ENCODE peak calls at places on chromosomes 4 and X, in eight cellular contexts. One of them, this sample, is unnamed.

GRCh38 chrX:65920620-65921019 is 119.3 kb downstream of the VSIG4 start:
- DNase-seq in heart left ventricle: no peak
- DNase-seq in heart right ventricle: no peak
- DNase-seq in lower lobe of right lung: no peak
- DNase-seq in naive thymus-derived CD4-positive, alpha-beta T cell: no peak
- DNase-seq in CD8-positive, alpha-beta T cell: no peak
- DNase-seq in uterus: no peak
- DNase-seq in ascending aorta: no peak
- DNase-seq in this sample: no peak

GRCh38 chr4:15963001-15963451 is at the start of gene FGFBP2:
- DNase-seq in heart left ventricle: peak; percentile 50
- DNase-seq in heart right ventricle: peak; percentile 30
- DNase-seq in lower lobe of right lung: peak; percentile 59
- DNase-seq in naive thymus-derived CD4-positive, alpha-beta T cell: peak; percentile 57
- DNase-seq in CD8-positive, alpha-beta T cell: peak; percentile 56
- DNase-seq in uterus: no peak
- DNase-seq in ascending aorta: no peak
- DNase-seq in this sample: peak; percentile 85

GRCh38 chr4:173500841-173501591 is 29.0 kb downstream of the HAND2 start:
- DNase-seq in heart left ventricle: no peak
- DNase-seq in heart right ventricle: no peak
- DNase-seq in lower lobe of right lung: no peak
- DNase-seq in naive thymus-derived CD4-positive, alpha-beta T cell: no peak
- DNase-seq in CD8-positive, alpha-beta T cell: no peak
- DNase-seq in uterus: no peak
- DNase-seq in ascending aorta: no peak
- DNase-seq in this sample: no peak

GRCh38 chrX:12805333-12805732 is 14.1 kb downstream of the PRPS2 start:
- DNase-seq in heart left ventricle: no peak
- DNase-seq in heart right ventricle: no peak
- DNase-seq in lower lobe of right lung: no peak
- DNase-seq in naive thymus-derived CD4-positive, alpha-beta T cell: no peak
- DNase-seq in CD8-positive, alpha-beta T cell: no peak
- DNase-seq in uterus: no peak
- DNase-seq in ascending aorta: no peak
- DNase-seq in this sample: no peak

GRCh38 chr4:155543126-155543765 is 123.4 kb upstream of the GUCY1A1 start:
- DNase-seq in heart left ventricle: no peak
- DNase-seq in heart right ventricle: no peak
- DNase-seq in lower lobe of right lung: no peak
- DNase-seq in naive thymus-derived CD4-positive, alpha-beta T cell: no peak
- DNase-seq in CD8-positive, alpha-beta T cell: no peak
- DNase-seq in uterus: no peak
- DNase-seq in ascending aorta: no peak
- DNase-seq in this sample: no peak

GRCh38 chr4:15691346-15692140 is 9.9 kb downstream of the FAM200B start:
- DNase-seq in heart left ventricle: no peak
- DNase-seq in heart right ventricle: no peak
- DNase-seq in lower lobe of right lung: no peak
- DNase-seq in naive thymus-derived CD4-positive, alpha-beta T cell: no peak
- DNase-seq in CD8-positive, alpha-beta T cell: no peak
- DNase-seq in uterus: no peak
- DNase-seq in ascending aorta: no peak
- DNase-seq in this sample: no peak

GRCh38 chrX:10648608-10649007 is 28.2 kb upstream of the MID1 start:
- DNase-seq in heart left ventricle: no peak
- DNase-seq in heart right ventricle: no peak
- DNase-seq in lower lobe of right lung: no peak
- DNase-seq in naive thymus-derived CD4-positive, alpha-beta T cell: no peak
- DNase-seq in CD8-positive, alpha-beta T cell: no peak
- DNase-seq in uterus: no peak
- DNase-seq in ascending aorta: no peak
- DNase-seq in this sample: no peak

GRCh38 chr4:179867300-179867878 is 2375.8 kb upstream of the TENM3 start:
- DNase-seq in heart left ventricle: no peak
- DNase-seq in heart right ventricle: peak; percentile 5
- DNase-seq in lower lobe of right lung: peak; percentile 46
- DNase-seq in naive thymus-derived CD4-positive, alpha-beta T cell: peak; percentile 23
- DNase-seq in CD8-positive, alpha-beta T cell: no peak
- DNase-seq in uterus: no peak
- DNase-seq in ascending aorta: no peak
- DNase-seq in this sample: no peak

GRCh38 chr4:70895405-70895804 is 6.8 kb upstream of the MOB1B start:
- DNase-seq in heart left ventricle: peak; percentile 54
- DNase-seq in heart right ventricle: peak; percentile 42
- DNase-seq in lower lobe of right lung: no peak
- DNase-seq in naive thymus-derived CD4-positive, alpha-beta T cell: no peak
- DNase-seq in CD8-positive, alpha-beta T cell: no peak
- DNase-seq in uterus: no peak
- DNase-seq in ascending aorta: no peak
- DNase-seq in this sample: no peak

GRCh38 chr4:31156221-31156620 is 436.1 kb downstream of the PCDH7 start:
- DNase-seq in heart left ventricle: no peak
- DNase-seq in heart right ventricle: no peak
- DNase-seq in lower lobe of right lung: no peak
- DNase-seq in naive thymus-derived CD4-positive, alpha-beta T cell: no peak
- DNase-seq in CD8-positive, alpha-beta T cell: no peak
- DNase-seq in uterus: no peak
- DNase-seq in ascending aorta: no peak
- DNase-seq in this sample: no peak

GRCh38 chr4:86223472-86223871 is 136.4 kb downstream of the MAPK10 start:
- DNase-seq in heart left ventricle: no peak
- DNase-seq in heart right ventricle: no peak
- DNase-seq in lower lobe of right lung: no peak
- DNase-seq in naive thymus-derived CD4-positive, alpha-beta T cell: no peak
- DNase-seq in CD8-positive, alpha-beta T cell: no peak
- DNase-seq in uterus: no peak
- DNase-seq in ascending aorta: no peak
- DNase-seq in this sample: no peak

GRCh38 chrX:87900320-87900908 is 382.8 kb downstream of the KLHL4 start:
- DNase-seq in heart left ventricle: no peak
- DNase-seq in heart right ventricle: no peak
- DNase-seq in lower lobe of right lung: no peak
- DNase-seq in naive thymus-derived CD4-positive, alpha-beta T cell: no peak
- DNase-seq in CD8-positive, alpha-beta T cell: no peak
- DNase-seq in uterus: no peak
- DNase-seq in ascending aorta: no peak
- DNase-seq in this sample: no peak

GRCh38 chr4:56426273-56426672 is 9.1 kb downstream of the PPAT start:
- DNase-seq in heart left ventricle: no peak
- DNase-seq in heart right ventricle: no peak
- DNase-seq in lower lobe of right lung: no peak
- DNase-seq in naive thymus-derived CD4-positive, alpha-beta T cell: no peak
- DNase-seq in CD8-positive, alpha-beta T cell: no peak
- DNase-seq in uterus: no peak
- DNase-seq in ascending aorta: no peak
- DNase-seq in this sample: no peak

GRCh38 chr4:112093636-112094202 is 51.5 kb upstream of the FAM241A start:
- DNase-seq in heart left ventricle: no peak
- DNase-seq in heart right ventricle: no peak
- DNase-seq in lower lobe of right lung: no peak
- DNase-seq in naive thymus-derived CD4-positive, alpha-beta T cell: no peak
- DNase-seq in CD8-positive, alpha-beta T cell: no peak
- DNase-seq in uterus: no peak
- DNase-seq in ascending aorta: no peak
- DNase-seq in this sample: no peak

GRCh38 chr4:182699825-182700224 is 217.4 kb downstream of the DCTD start:
- DNase-seq in heart left ventricle: no peak
- DNase-seq in heart right ventricle: no peak
- DNase-seq in lower lobe of right lung: no peak
- DNase-seq in naive thymus-derived CD4-positive, alpha-beta T cell: no peak
- DNase-seq in CD8-positive, alpha-beta T cell: no peak
- DNase-seq in uterus: no peak
- DNase-seq in ascending aorta: no peak
- DNase-seq in this sample: no peak

GRCh38 chr4:41750158-41750623 is 1.7 kb upstream of the PHOX2B start:
- DNase-seq in heart left ventricle: no peak
- DNase-seq in heart right ventricle: no peak
- DNase-seq in lower lobe of right lung: no peak
- DNase-seq in naive thymus-derived CD4-positive, alpha-beta T cell: no peak
- DNase-seq in CD8-positive, alpha-beta T cell: no peak
- DNase-seq in uterus: no peak
- DNase-seq in ascending aorta: no peak
- DNase-seq in this sample: no peak

GRCh38 chr4:165418116-165418515 is 39.3 kb downstream of the CPE start:
- DNase-seq in heart left ventricle: no peak
- DNase-seq in heart right ventricle: no peak
- DNase-seq in lower lobe of right lung: no peak
- DNase-seq in naive thymus-derived CD4-positive, alpha-beta T cell: no peak
- DNase-seq in CD8-positive, alpha-beta T cell: no peak
- DNase-seq in uterus: no peak
- DNase-seq in ascending aorta: no peak
- DNase-seq in this sample: no peak

GRCh38 chr4:85084371-85085170 is 118.1 kb upstream of the WDFY3 start:
- DNase-seq in heart left ventricle: no peak
- DNase-seq in heart right ventricle: peak; percentile 55
- DNase-seq in lower lobe of right lung: no peak
- DNase-seq in naive thymus-derived CD4-positive, alpha-beta T cell: no peak
- DNase-seq in CD8-positive, alpha-beta T cell: no peak
- DNase-seq in uterus: no peak
- DNase-seq in ascending aorta: no peak
- DNase-seq in this sample: no peak

GRCh38 chr4:67522851-67523671 is 22.2 kb downstream of the CENPC start:
- DNase-seq in heart left ventricle: no peak
- DNase-seq in heart right ventricle: no peak
- DNase-seq in lower lobe of right lung: no peak
- DNase-seq in naive thymus-derived CD4-positive, alpha-beta T cell: no peak
- DNase-seq in CD8-positive, alpha-beta T cell: no peak
- DNase-seq in uterus: no peak
- DNase-seq in ascending aorta: no peak
- DNase-seq in this sample: no peak

DNA sequence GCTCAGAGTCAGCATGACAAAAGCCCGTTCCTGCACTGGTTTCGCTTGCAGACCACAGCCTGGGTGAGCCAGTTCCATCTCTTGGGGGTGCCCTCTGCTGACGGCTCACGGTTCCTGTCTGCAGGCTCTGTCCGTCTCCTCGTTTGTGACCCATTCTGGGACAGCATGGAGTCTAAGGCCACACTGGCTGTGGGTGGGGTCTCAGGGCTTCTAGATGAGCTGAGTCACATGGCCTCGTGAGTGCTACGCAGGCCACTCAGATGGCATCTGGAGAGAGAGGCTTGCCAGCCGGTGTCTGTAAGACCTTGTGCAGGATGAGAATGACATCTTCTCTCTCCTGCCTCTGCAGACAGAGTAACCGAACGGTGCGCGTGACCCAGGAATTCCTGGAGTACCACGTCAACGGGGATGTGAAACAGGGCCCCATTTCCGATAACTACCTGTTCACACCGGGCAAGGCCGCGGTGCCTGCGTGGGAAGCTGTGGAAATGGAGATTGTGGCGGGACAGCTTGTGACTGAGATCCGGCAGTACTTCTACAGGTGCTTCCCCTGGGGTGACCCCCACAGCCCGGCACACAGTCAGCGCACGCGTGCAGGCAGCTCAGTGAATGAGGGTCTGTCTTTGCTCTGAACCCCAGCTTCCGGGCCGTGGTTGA is 31.6 kb upstream of the MRFAP1 start:
- DNase-seq in heart left ventricle: no peak
- DNase-seq in heart right ventricle: peak; percentile 32
- DNase-seq in lower lobe of right lung: no peak
- DNase-seq in naive thymus-derived CD4-positive, alpha-beta T cell: no peak
- DNase-seq in CD8-positive, alpha-beta T cell: no peak
- DNase-seq in uterus: no peak
- DNase-seq in ascending aorta: no peak
- DNase-seq in this sample: no peak
- H3K36me3 ChIP-seq in heart left ventricle: peaks cover 61% of the 10 kb centered on the region
- H3K36me3 ChIP-seq in heart right ventricle: peaks cover 81% of the 10 kb centered on the region
- H3K36me3 ChIP-seq in lower lobe of right lung: peaks cover 84% of the 10 kb centered on the region
- H3K36me3 ChIP-seq in naive thymus-derived CD4-positive, alpha-beta T cell: no peaks in the 10 kb centered on the region
- H3K36me3 ChIP-seq in CD8-positive, alpha-beta T cell: peaks cover 52% of the 10 kb centered on the region
- H3K36me3 ChIP-seq in uterus: no peaks in the 10 kb centered on the region
- H3K36me3 ChIP-seq in ascending aorta: peaks cover 95% of the 10 kb centered on the region
- H3K36me3 ChIP-seq in this sample: peaks cover 100% of the 10 kb centered on the region

DNA sequence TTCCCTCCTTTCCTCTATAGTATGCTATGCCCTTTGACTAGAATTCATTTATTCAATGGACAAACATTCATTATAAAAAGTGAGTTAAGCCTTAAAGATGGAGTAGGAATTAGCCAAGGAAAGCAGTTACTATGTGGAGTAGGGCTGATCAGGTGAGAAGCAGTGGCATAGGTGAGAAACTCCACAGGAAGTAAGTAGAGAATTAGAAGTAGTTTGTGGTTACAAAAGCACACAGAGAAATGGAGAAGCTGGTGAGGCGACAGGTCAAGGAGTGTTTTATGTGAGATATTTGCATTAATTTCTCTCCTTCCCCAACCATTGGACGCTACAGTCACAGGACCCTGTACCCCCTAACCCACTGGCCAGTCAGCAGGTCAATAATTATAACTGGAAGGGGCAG is 30.6 kb downstream of the SETD7 start:
- DNase-seq in heart left ventricle: no peak
- DNase-seq in heart right ventricle: no peak
- DNase-seq in lower lobe of right lung: no peak
- DNase-seq in naive thymus-derived CD4-positive, alpha-beta T cell: no peak
- DNase-seq in CD8-positive, alpha-beta T cell: no peak
- DNase-seq in uterus: no peak
- DNase-seq in ascending aorta: no peak
- DNase-seq in this sample: no peak
- H3K27ac ChIP-seq in heart left ventricle: no peak overlapping the region
- H3K27ac ChIP-seq in heart right ventricle: no peak overlapping the region
- H3K27ac ChIP-seq in lower lobe of right lung: no peak overlapping the region
- H3K27ac ChIP-seq in naive thymus-derived CD4-positive, alpha-beta T cell: no peak overlapping the region
- H3K27ac ChIP-seq in CD8-positive, alpha-beta T cell: no peak overlapping the region
- H3K27ac ChIP-seq in uterus: no peak overlapping the region
- H3K27ac ChIP-seq in ascending aorta: no peak overlapping the region
- H3K27ac ChIP-seq in this sample: no peak overlapping the region

GRCh38 chrX:153554519-153555167 is 37.2 kb downstream of the ATP2B3 start:
- DNase-seq in heart left ventricle: peak; percentile 76
- DNase-seq in heart right ventricle: peak; percentile 48
- DNase-seq in lower lobe of right lung: peak; percentile 61
- DNase-seq in naive thymus-derived CD4-positive, alpha-beta T cell: peak; percentile 46
- DNase-seq in CD8-positive, alpha-beta T cell: peak; percentile 41
- DNase-seq in uterus: peak; percentile 55
- DNase-seq in ascending aorta: no peak
- DNase-seq in this sample: peak; percentile 86
- H3K36me3 ChIP-seq in heart left ventricle: no peaks in the 10 kb centered on the region
- H3K36me3 ChIP-seq in heart right ventricle: no peaks in the 10 kb centered on the region
- H3K36me3 ChIP-seq in lower lobe of right lung: no peaks in the 10 kb centered on the region
- H3K36me3 ChIP-seq in naive thymus-derived CD4-positive, alpha-beta T cell: no peaks in the 10 kb centered on the region
- H3K36me3 ChIP-seq in CD8-positive, alpha-beta T cell: no peaks in the 10 kb centered on the region
- H3K36me3 ChIP-seq in uterus: no peaks in the 10 kb centered on the region
- H3K36me3 ChIP-seq in ascending aorta: no peaks in the 10 kb centered on the region
- H3K36me3 ChIP-seq in this sample: no peaks in the 10 kb centered on the region

DNA sequence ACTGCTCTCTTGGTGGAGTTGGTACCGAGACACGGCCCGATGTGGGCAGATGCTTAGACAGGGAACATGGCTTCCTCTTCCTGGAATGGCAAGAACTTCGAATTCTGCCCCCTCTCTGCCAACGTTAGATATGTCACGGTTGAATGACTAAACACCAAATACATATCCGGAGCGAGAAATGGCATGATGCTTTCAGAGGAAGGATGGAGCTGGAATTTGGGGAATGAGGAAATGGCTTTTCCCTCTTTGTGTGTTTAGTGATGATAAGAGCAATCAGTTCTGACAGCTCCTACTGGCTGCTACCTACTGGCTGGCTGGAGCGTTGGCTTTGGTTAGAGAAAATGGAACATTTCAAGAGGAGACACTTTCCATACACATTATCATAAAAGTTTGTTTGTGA is 140.0 kb downstream of the DHRSX start:
- DNase-seq in heart left ventricle: no peak
- DNase-seq in heart right ventricle: no peak
- DNase-seq in lower lobe of right lung: no peak
- DNase-seq in naive thymus-derived CD4-positive, alpha-beta T cell: no peak
- DNase-seq in CD8-positive, alpha-beta T cell: no peak
- DNase-seq in uterus: no peak
- DNase-seq in ascending aorta: no peak
- DNase-seq in this sample: no peak
- H3K27ac ChIP-seq in heart left ventricle: no peak overlapping the region
- H3K27ac ChIP-seq in heart right ventricle: no peak overlapping the region
- H3K27ac ChIP-seq in lower lobe of right lung: no peak overlapping the region
- H3K27ac ChIP-seq in naive thymus-derived CD4-positive, alpha-beta T cell: no peak overlapping the region
- H3K27ac ChIP-seq in CD8-positive, alpha-beta T cell: no peak overlapping the region
- H3K27ac ChIP-seq in uterus: no peak overlapping the region
- H3K27ac ChIP-seq in ascending aorta: no peak overlapping the region
- H3K27ac ChIP-seq in this sample: no peak overlapping the region